ENCODE peak calls at places on chromosome 5, in nine cellular contexts. D is ELF-1, O is NCI-H774, F is LoVo, W is GM23338, R is psoas muscle, X is pancreas, A is anterior cingulate cortex, H is Kasumi-1. T is an unnamed sample.
A peak's percentile ranks its signal among the peaks of the same experiment; 100 is the strongest.

GRCh38 chr5:127196042-127196441 is 94.6 kb upstream of the MEGF10 start:
- DNase-seq in D (no peak), O (no peak), F (no peak), W (no peak), R (no peak), X (no peak), A (no peak), H (no peak), T (no peak)

GRCh38 chr5:131622633-131623032 is 12.4 kb downstream of the RAPGEF6 start:
- DNase-seq in D (no peak), O (no peak), F (no peak), W (no peak), R (no peak), X (no peak), A (peak; percentile 46), H (no peak), T (no peak)

GRCh38 chr5:78989080-78989479 is 4.0 kb upstream of the ARSB start:
- DNase-seq in D (no peak), O (no peak), F (no peak), W (no peak), R (no peak), X (no peak), A (no peak), H (no peak), T (no peak)

GRCh38 chr5:168583742-168584482 is 4.7 kb upstream of the PANK3 start:
- DNase-seq in D (no peak), O (no peak), F (no peak), W (no peak), R (no peak), X (no peak), A (no peak), H (peak; percentile 35), T (no peak)

GRCh38 chr5:19706776-19707175 is 281.2 kb downstream of the CDH18 start:
- DNase-seq in D (no peak), O (no peak), F (no peak), W (no peak), R (no peak), X (no peak), A (no peak), H (no peak), T (no peak)

GRCh38 chr5:68557162-68557936 is 341.8 kb downstream of the PIK3R1 start:
- DNase-seq in D (no peak), O (no peak), F (no peak), W (no peak), R (no peak), X (no peak), A (no peak), H (no peak), T (no peak)

GRCh38 chr5:124803617-124804331 is 57.3 kb upstream of the ZNF608 start:
- DNase-seq in D (no peak), O (no peak), F (no peak), W (no peak), R (no peak), X (no peak), A (no peak), H (no peak), T (peak; percentile 60)

GRCh38 chr5:135388860-135389435 is 10.1 kb downstream of the MACROH2A1 start:
- DNase-seq in D (no peak), O (no peak), F (no peak), W (no peak), R (no peak), X (no peak), A (no peak), H (no peak), T (no peak)

GRCh38 chr5:59722875-59723274 is 170.7 kb downstream of the PDE4D start:
- DNase-seq in D (no peak), O (no peak), F (no peak), W (no peak), R (no peak), X (no peak), A (no peak), H (no peak), T (no peak)

GRCh38 chr5:2919310-2920018 is 168.0 kb upstream of the IRX2 start:
- DNase-seq in D (no peak), O (no peak), F (no peak), W (no peak), R (no peak), X (no peak), A (no peak), H (no peak), T (no peak)